ENCODE peak calls at places on chromosomes 3 and 15, in six cellular contexts. Q is A549, T is K562, F is HepG2, L is GM12878, K is endothelial cell of umbilical vein. C is an unnamed sample.

GRCh38 chr3:77081240-77081661 is 41.4 kb downstream of the ROBO2 start:
- DNase-seq in Q (no peak), T (no peak), F (no peak), L (no peak), K (no peak), C (no peak)

GRCh38 chr3:168457973-168458539 is 362.3 kb upstream of the GOLIM4 start:
- DNase-seq in Q (no peak), T (no peak), F (no peak), L (no peak), K (no peak), C (no peak)

GRCh38 chr3:138118863-138119766 is 3.7 kb upstream of the DZIP1L start:
- DNase-seq in Q (peak), T (peak), F (peak), L (peak), K (peak), C (peak)

GRCh38 chr3:12798559-12799179 is 2.2 kb downstream of the CAND2 start:
- DNase-seq in Q (no peak), T (no peak), F (no peak), L (no peak), K (no peak), C (no peak)

GRCh38 chr3:64179860-64180259 is 45.4 kb downstream of the PRICKLE2 start:
- DNase-seq in Q (no peak), T (no peak), F (no peak), L (no peak), K (no peak), C (no peak)

GRCh38 chr3:29186131-29186599 is 94.7 kb upstream of the RBMS3 start:
- DNase-seq in Q (no peak), T (no peak), F (no peak), L (no peak), K (no peak), C (no peak)

GRCh38 chr15:91967935-91968605 is 114.6 kb downstream of the SLCO3A1 start:
- DNase-seq in Q (no peak), T (no peak), F (no peak), L (no peak), K (no peak), C (no peak)

GRCh38 chr3:79572930-79573329 is 194.9 kb downstream of the ROBO1 start:
- DNase-seq in Q (no peak), T (no peak), F (no peak), L (no peak), K (no peak), C (no peak)

GRCh38 chr3:16528581-16528993 is 15.1 kb upstream of the RFTN1 start:
- DNase-seq in Q (no peak), T (no peak), F (no peak), L (no peak), K (no peak), C (no peak)
- TF ChIP-seq POLR2A in Q (no peak), T (no peak), F (no peak), L (no peak), K (no peak), C (no peak)

DNA sequence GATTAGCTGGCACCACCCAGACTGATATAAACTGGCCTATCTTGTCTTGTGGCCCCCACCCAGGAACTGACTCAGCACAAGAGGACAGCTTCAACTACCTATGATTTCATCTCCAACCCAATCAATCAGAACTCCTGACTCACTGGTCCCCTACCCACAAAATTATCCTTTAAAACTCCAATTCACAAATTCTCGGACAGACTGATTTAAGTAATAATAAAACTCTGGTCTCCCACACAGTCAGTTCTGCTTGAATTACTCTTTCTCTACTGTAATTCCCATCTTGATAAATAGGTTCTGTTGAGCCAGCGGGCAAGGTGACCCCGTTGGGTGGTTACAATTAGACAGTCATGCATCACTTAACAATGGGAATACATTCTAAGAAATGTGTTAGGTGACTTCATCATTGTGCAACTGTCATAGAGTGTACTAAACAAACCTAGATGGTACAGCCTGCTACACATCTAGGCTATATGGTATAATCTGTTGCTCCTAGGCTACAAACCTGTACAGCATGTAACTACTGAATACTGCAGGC is 48.1 kb upstream of the MAP4 start:
- DNase-seq in Q (no peak), T (no peak), F (no peak), L (no peak), K (no peak), C (no peak)
- TF ChIP-seq MYC in Q (no peak), T (no peak), F (no peak), L (no peak), K (no peak), C (no peak)

GRCh38 chr15:58056015-58056414 is 9.5 kb downstream of the ALDH1A2 start:
- DNase-seq in Q (peak), T (no peak), F (no peak), L (no peak), K (no peak), C (no peak)

GRCh38 chr15:58049520-58050227 is 15.8 kb downstream of the ALDH1A2 start:
- DNase-seq in Q (no peak), T (no peak), F (no peak), L (no peak), K (no peak), C (no peak)

GRCh38 chr15:58053236-58054153 is 12.0 kb downstream of the ALDH1A2 start:
- DNase-seq in Q (no peak), T (no peak), F (no peak), L (no peak), K (no peak), C (no peak)

GRCh38 chr15:58048261-58048660 is 17.2 kb downstream of the ALDH1A2 start:
- DNase-seq in Q (no peak), T (no peak), F (no peak), L (no peak), K (no peak), C (no peak)

DNA sequence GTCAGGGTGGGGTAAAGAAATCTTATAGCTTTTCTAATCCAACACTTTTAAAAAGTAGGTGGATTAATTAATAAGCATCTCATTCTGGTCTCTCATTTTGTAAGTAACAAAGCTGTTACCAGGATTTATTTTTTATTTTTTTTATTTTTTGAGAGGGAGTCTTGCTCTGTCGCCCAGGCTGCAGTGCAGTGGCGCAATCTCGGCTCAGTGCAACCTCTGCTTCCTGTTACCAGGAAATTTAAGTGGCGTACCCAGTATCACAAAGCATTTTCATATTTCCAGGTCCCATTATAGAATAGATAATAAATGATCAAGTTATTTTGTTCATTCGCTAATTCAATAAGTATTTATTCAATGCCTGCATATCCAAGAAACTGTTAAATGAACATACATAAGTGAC is 13.2 kb downstream of the ALDH1A2 start:
- DNase-seq in Q (no peak), T (no peak), F (no peak), L (no peak), K (no peak), C (no peak)
- TF ChIP-seq POLR2A in Q (no peak), T (no peak), F (no peak), L (no peak), K (no peak), C (no peak)

GRCh38 chr3:115052906-115053305 is 94.2 kb downstream of the ZBTB20 start:
- DNase-seq in Q (no peak), T (no peak), F (no peak), L (no peak), K (no peak), C (no peak)
- TF ChIP-seq MYC in Q (no peak), T (no peak), F (no peak), L (no peak), K (no peak), C (no peak)

GRCh38 chr3:183635431-183636220 is at the start of gene KLHL24:
- DNase-seq in Q (peak), T (peak), F (peak), L (peak), K (peak), C (peak)
- TF ChIP-seq POLR2A in Q (no peak), T (peak), F (peak), L (peak), K (peak), C (peak)

GRCh38 chr3:62532796-62533195 is 159.4 kb upstream of the FEZF2 start:
- DNase-seq in Q (no peak), T (no peak), F (no peak), L (no peak), K (no peak), C (no peak)

GRCh38 chr3:62527484-62527883 is 154.1 kb upstream of the FEZF2 start:
- DNase-seq in Q (no peak), T (no peak), F (no peak), L (no peak), K (no peak), C (no peak)

GRCh38 chr3:62531981-62532380 is 158.6 kb upstream of the FEZF2 start:
- DNase-seq in Q (no peak), T (no peak), F (no peak), L (no peak), K (no peak), C (no peak)

GRCh38 chr3:62531494-62531893 is 158.1 kb upstream of the FEZF2 start:
- DNase-seq in Q (no peak), T (no peak), F (no peak), L (no peak), K (no peak), C (no peak)

GRCh38 chr3:62529230-62529629 is 155.9 kb upstream of the FEZF2 start:
- DNase-seq in Q (no peak), T (peak), F (peak), L (no peak), K (peak), C (peak)
- TF ChIP-seq MYC in Q (no peak), T (no peak), F (no peak), L (no peak), K (no peak), C (no peak)

GRCh38 chr3:32420138-32420981 is 28.7 kb downstream of the CMTM7 start:
- DNase-seq in Q (peak), T (no peak), F (peak), L (peak), K (peak), C (peak)
- TF ChIP-seq POLR2A in Q (no peak), T (no peak), F (no peak), L (no peak), K (peak), C (no peak)

GRCh38 chr3:195906865-195907729 is 1.3 kb downstream of the TNK2 start:
- DNase-seq in Q (no peak), T (no peak), F (no peak), L (peak), K (no peak), C (peak)
- TF ChIP-seq MYC in Q (no peak), T (no peak), F (no peak), L (no peak), K (no peak), C (no peak)

GRCh38 chr3:152270944-152271343 is 2.2 kb downstream of the MBNL1 start:
- DNase-seq in Q (no peak), T (no peak), F (no peak), L (no peak), K (peak), C (no peak)

GRCh38 chr3:152267831-152268500 is 763 bp upstream of the MBNL1 start:
- DNase-seq in Q (no peak), T (no peak), F (no peak), L (no peak), K (peak), C (peak)

GRCh38 chr3:152270145-152270870 is 1.6 kb downstream of the MBNL1 start:
- DNase-seq in Q (no peak), T (no peak), F (peak), L (no peak), K (peak), C (no peak)

GRCh38 chr3:152268501-152269422 is at the start of gene MBNL1:
- DNase-seq in Q (peak), T (peak), F (peak), L (no peak), K (peak), C (peak)

DNA sequence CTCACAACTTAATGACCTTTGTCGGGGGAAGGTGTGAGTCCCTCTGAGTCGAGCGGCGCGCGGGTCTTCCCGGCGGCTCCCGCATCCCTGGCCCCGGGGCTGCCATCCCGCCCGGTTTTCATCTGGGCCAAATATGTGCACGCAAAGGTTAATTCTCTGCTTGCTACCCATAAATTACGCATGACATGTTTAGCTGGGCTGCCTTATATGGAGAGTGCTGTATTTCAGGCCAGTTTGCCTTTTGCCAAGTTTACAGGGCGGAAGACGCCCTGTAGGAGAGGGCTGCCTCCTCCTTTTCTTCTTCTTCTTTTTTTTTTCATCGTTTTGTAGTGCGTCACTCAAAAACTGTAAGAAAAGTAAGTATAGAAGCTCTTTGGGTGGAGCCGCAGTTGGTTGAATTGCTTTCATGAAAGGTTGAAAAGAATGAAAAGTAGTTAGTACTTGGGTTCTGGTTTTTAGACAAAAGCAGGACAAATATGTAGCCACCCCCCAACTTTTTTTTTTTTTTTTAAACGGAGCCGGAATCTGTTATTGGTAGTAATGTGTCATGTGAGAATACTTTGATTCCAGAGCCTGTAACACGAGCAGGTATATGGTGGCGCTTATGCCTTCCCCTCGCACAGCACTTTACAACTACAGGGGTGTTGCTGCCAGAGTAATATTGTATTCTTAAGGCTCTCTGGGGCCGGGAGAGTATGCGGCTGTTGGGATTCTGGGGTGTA is 855 bp downstream of the MBNL1 start:
- DNase-seq in Q (peak), T (no peak), F (peak), L (no peak), K (peak), C (peak)
- TF ChIP-seq POLR2A in Q (no peak), T (no peak), F (no peak), L (no peak), K (no peak), C (no peak)

GRCh38 chr3:52461874-52462273 is 6.5 kb downstream of the NISCH start:
- DNase-seq in Q (no peak), T (no peak), F (no peak), L (no peak), K (no peak), C (no peak)
- TF ChIP-seq MYC in Q (no peak), T (no peak), F (no peak), L (no peak), K (no peak), C (no peak)